ENCODE peak calls at places on chromosomes 1 and 21, in seven cellular contexts. M is cardiac muscle cell, K is brain microvascular endothelial cell, L is AG09309, S is GM20000, F is fibroblast of pulmonary artery, C is heart left ventricle. E is an unnamed sample.
A peak's percentile ranks its signal among the peaks of the same experiment; 100 is the strongest.

GRCh38 chr21:39048574-39048973 is 134.7 kb downstream of the PSMG1 start:
- DNase-seq in F (peak; percentile 70), M (peak; percentile 78), L (no peak), K (peak; percentile 43), C (no peak), S (no peak), E (no peak)

GRCh38 chr1:167554028-167554779 is 642 bp upstream of the CREG1 start:
- DNase-seq in M (peak; percentile 18), F (peak; percentile 7), L (no peak), K (no peak), C (no peak), S (peak; percentile 25), E (no peak)

GRCh38 chr1:160607051-160608032 is 28.0 kb upstream of the CD84 start:
- DNase-seq in C (no peak), S (peak; percentile 65), M (peak; percentile 88), L (peak; percentile 55), F (peak; percentile 88), K (peak; percentile 78), E (peak; percentile 49)

GRCh38 chr1:3690282-3691065 is 38.2 kb downstream of the TP73 start:
- DNase-seq in L (no peak), C (no peak), K (no peak), F (no peak), M (no peak), S (no peak), E (no peak)

GRCh38 chr1:241762713-241763339 is 85.2 kb upstream of the EXO1 start:
- DNase-seq in M (no peak), S (no peak), L (no peak), C (no peak), K (no peak), F (no peak), E (no peak)

GRCh38 chr1:202802998-202803932 is 5.0 kb downstream of the KDM5B start:
- DNase-seq in M (peak; percentile 69), L (no peak), S (no peak), K (peak; percentile 36), F (peak; percentile 65), C (no peak), E (no peak)

GRCh38 chr1:155981266-155982088 is 3.1 kb upstream of the ARHGEF2 start:
- DNase-seq in M (peak; percentile 90), C (peak; percentile 31), L (peak; percentile 65), F (peak; percentile 86), K (peak; percentile 28), S (peak; percentile 66), E (no peak)

GRCh38 chr1:18956189-18957135 is at the start of gene IFFO2:
- DNase-seq in S (peak; percentile 100), M (peak; percentile 96), C (peak; percentile 99), F (peak; percentile 95), K (peak; percentile 89), L (peak; percentile 61), E (no peak)

GRCh38 chr1:177032434-177032833 is 132.1 kb downstream of the ASTN1 start:
- DNase-seq in S (no peak), K (no peak), L (no peak), F (no peak), C (no peak), M (no peak), E (no peak)

GRCh38 chr1:29234471-29234870 is 1.9 kb upstream of the PTPRU start:
- DNase-seq in S (no peak), K (no peak), F (no peak), L (no peak), M (no peak), C (no peak), E (no peak)

GRCh38 chr1:241235236-241235897 is 121.6 kb downstream of the RGS7 start:
- DNase-seq in S (no peak), K (no peak), L (no peak), M (no peak), C (no peak), F (no peak), E (no peak)

GRCh38 chr1:180609643-180610555 is 21.9 kb upstream of the XPR1 start:
- DNase-seq in M (peak; percentile 81), C (no peak), K (no peak), S (no peak), F (peak; percentile 67), L (peak; percentile 31), E (no peak)

GRCh38 chr1:24850353-24850905 is 79.6 kb downstream of the RUNX3 start:
- DNase-seq in K (peak; percentile 42), C (no peak), S (no peak), F (peak; percentile 74), L (no peak), M (peak; percentile 47), E (no peak)

GRCh38 chr1:24853656-24854055 is 76.4 kb downstream of the RUNX3 start:
- DNase-seq in S (no peak), M (no peak), K (no peak), F (no peak), C (no peak), L (no peak), E (no peak)

GRCh38 chr1:24847995-24848857 is 81.8 kb downstream of the RUNX3 start:
- DNase-seq in C (peak; percentile 93), F (peak; percentile 95), K (peak; percentile 82), S (peak; percentile 89), M (peak; percentile 95), L (peak; percentile 49), E (peak; percentile 42)

GRCh38 chr1:24855474-24855873 is 74.6 kb downstream of the RUNX3 start:
- DNase-seq in K (no peak), L (no peak), S (no peak), M (no peak), F (no peak), C (no peak), E (no peak)

DNA sequence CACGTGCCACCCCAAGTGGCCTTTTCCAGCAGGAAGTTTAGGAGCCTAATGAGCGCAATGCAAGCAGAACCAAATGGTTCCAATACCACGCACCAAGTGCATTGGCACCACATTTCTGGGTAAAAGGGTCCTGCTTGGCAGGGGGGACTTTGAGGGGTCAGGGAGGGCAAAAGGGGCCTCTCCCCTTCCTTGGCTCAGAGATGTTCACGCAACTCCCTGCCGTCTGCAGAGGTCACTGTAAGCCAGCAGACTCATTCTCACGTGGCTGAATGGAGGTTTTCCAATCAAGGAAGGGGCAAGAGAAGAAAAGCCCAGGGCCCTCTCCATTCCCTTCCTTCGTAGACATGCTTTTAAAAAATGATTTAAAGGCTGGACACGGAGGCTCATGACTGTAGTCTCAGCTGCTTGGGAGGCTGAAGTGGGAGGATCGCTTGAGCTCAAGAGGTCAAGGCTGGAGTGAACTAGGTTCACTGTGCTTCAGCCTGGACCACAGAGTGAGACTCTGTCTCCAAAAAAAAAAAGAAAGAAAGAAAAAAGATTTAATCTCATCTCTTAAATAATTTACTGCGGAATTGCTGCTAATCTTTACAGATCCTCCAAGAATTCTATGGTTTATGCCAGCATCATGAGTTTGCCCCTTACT is 80.3 kb downstream of the RUNX3 start:
- DNase-seq in L (no peak), C (no peak), F (peak; percentile 50), M (peak; percentile 45), S (peak; percentile 51), K (no peak), E (no peak)
- TF ChIP-seq CTCF in L (no peak), C (peak; percentile 18), F (peak; percentile 29), M (peak; percentile 19), S (peak; percentile 62), K (peak; percentile 40), E (peak; percentile 18)

GRCh38 chr1:53279556-53280160 is 41.3 kb upstream of the MAGOH start:
- DNase-seq in S (no peak), C (no peak), F (no peak), L (no peak), M (no peak), K (no peak), E (no peak)

GRCh38 chr1:53277326-53277725 is 39.0 kb upstream of the MAGOH start:
- DNase-seq in C (no peak), L (no peak), K (no peak), F (no peak), S (no peak), M (no peak), E (no peak)

GRCh38 chr1:53276153-53276901 is 38.0 kb upstream of the MAGOH start:
- DNase-seq in K (no peak), L (no peak), S (no peak), C (no peak), F (no peak), M (no peak), E (no peak)

GRCh38 chr1:53276902-53277281 is 38.6 kb upstream of the MAGOH start:
- DNase-seq in C (no peak), K (no peak), S (no peak), F (no peak), M (no peak), L (no peak), E (no peak)

DNA sequence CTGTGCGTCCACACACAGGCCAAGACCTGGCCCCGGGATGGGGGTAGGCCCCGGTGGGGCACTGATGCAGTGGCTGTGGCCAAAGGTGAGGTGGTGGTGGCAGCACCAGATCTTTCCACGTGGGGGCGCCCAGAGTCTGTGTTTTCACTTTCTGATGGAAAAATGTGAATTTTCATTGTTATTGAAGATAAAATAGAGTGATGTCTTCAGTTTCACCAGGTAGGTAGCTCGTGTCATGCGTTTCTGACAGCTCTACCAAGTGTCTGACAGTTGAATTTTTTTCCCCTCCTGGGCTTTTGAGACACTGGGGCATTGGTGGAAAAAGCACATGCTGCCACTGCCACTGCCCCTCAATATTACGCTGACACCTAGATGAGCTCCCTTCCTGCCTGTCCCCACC is 40.0 kb upstream of the MAGOH start:
- DNase-seq in K (peak; percentile 45), S (peak; percentile 89), F (peak; percentile 32), M (peak; percentile 40), L (no peak), C (peak; percentile 45), E (no peak)
- TF ChIP-seq CTCF in K (peak; percentile 89), S (peak; percentile 70), F (peak; percentile 84), M (peak; percentile 84), L (peak; percentile 86), C (peak; percentile 88), E (peak; percentile 81)

GRCh38 chr21:32496536-32496935 is 84.0 kb downstream of the EVA1C start:
- DNase-seq in F (no peak), M (no peak), S (no peak), L (no peak), K (no peak), C (no peak), E (no peak)

GRCh38 chr21:32494946-32495703 is 82.6 kb downstream of the EVA1C start:
- DNase-seq in C (no peak), M (peak; percentile 70), K (peak; percentile 78), S (no peak), L (peak; percentile 92), F (peak; percentile 87), E (peak; percentile 28)

DNA sequence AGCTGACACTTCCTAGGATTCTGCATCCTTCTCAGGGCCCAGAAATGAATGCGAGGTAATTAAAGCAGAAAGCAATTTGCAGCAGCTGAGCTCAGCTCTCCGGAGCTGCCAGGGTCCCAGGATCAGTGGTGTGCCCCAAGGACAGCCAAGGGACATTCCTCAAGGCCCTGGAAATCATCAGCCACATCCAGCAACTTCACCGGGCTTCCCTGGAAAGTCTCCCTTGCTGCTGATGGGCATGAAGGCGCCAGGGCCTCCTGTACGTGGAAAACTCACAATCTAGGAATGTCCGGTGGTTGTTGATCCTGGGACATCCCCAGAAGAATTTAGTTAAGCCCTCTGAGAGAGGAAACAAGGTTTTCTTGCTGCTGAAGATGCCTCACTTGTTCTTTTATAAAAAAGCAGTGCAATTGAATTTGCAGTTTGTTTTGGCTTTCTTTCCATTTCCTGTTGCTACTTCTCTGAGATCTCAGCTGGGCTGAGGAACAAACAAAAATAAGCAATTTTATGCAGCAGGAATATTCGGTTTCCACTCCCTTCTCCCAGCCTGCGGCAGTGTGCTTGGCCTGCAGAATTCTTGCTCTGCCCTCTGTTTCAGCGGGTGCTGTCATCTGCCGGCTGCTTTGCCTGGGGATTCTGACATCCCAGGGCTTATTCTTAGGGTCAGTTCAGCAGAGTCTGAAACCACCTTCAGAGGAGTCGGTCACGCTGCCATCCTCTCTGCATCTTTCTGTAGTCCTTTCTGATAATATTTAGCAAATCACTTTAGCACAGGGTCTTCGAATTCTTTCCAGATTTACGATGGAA is 85.9 kb downstream of the TCP10L start:
- DNase-seq in S (no peak), M (peak; percentile 66), C (no peak), L (no peak), F (peak; percentile 83), K (peak; percentile 51), E (no peak)
- TF ChIP-seq CTCF in S (no peak), M (peak; percentile 7), C (no peak), L (peak; percentile 14), F (peak; percentile 25), K (peak; percentile 41), E (no peak)

GRCh38 chr1:162040657-162041056 is 17.0 kb upstream of the OLFML2B start:
- DNase-seq in C (no peak), L (no peak), K (no peak), F (peak; percentile 69), S (no peak), M (peak; percentile 66), E (no peak)
- TF ChIP-seq CTCF in C (no peak), L (peak; percentile 55), K (peak; percentile 77), F (peak; percentile 74), S (no peak), M (peak; percentile 65), E (peak; percentile 55)